ENCODE peak calls at places on chromosomes 16 and 17, in nine cellular contexts. One of them, this sample, is unnamed.

GRCh38 chr17:19376799-19377198 is 1.5 kb upstream of the MAPK7 start:
- DNase-seq in IMR-90: no peak
- DNase-seq in lung: no peak
- DNase-seq in cardiac muscle cell: no peak
- DNase-seq in thoracic aorta: no peak
- DNase-seq in AG10803: no peak
- DNase-seq in heart left ventricle: no peak
- DNase-seq in CD4-positive, alpha-beta T cell: no peak
- DNase-seq in BE2C: no peak
- DNase-seq in this sample: no peak

GRCh38 chr17:74736423-74737298 is at the start of gene RAB37:
- DNase-seq in AG10803: no peak
- DNase-seq in heart left ventricle: no peak
- DNase-seq in thoracic aorta: no peak
- DNase-seq in CD4-positive, alpha-beta T cell: no peak
- DNase-seq in BE2C: peak
- DNase-seq in cardiac muscle cell: peak
- DNase-seq in lung: no peak
- DNase-seq in IMR-90: no peak
- DNase-seq in this sample: no peak

GRCh38 chr16:89554343-89554742 is 6.1 kb upstream of the RPL13 start:
- DNase-seq in lung: no peak
- DNase-seq in CD4-positive, alpha-beta T cell: no peak
- DNase-seq in heart left ventricle: no peak
- DNase-seq in cardiac muscle cell: no peak
- DNase-seq in IMR-90: no peak
- DNase-seq in BE2C: no peak
- DNase-seq in AG10803: no peak
- DNase-seq in thoracic aorta: no peak
- DNase-seq in this sample: no peak

GRCh38 chr16:76943936-76944335 is 247.1 kb upstream of the MON1B start:
- DNase-seq in heart left ventricle: no peak
- DNase-seq in cardiac muscle cell: no peak
- DNase-seq in IMR-90: no peak
- DNase-seq in AG10803: no peak
- DNase-seq in CD4-positive, alpha-beta T cell: no peak
- DNase-seq in lung: no peak
- DNase-seq in thoracic aorta: no peak
- DNase-seq in BE2C: no peak
- DNase-seq in this sample: no peak

GRCh38 chr16:16021988-16022682 is 72.7 kb downstream of the ABCC1 start:
- DNase-seq in AG10803: peak
- DNase-seq in BE2C: peak
- DNase-seq in IMR-90: peak
- DNase-seq in cardiac muscle cell: peak
- DNase-seq in heart left ventricle: peak
- DNase-seq in thoracic aorta: peak
- DNase-seq in CD4-positive, alpha-beta T cell: no peak
- DNase-seq in lung: peak
- DNase-seq in this sample: no peak

GRCh38 chr16:59552164-59552563 is 818.0 kb upstream of the GOT2 start:
- DNase-seq in CD4-positive, alpha-beta T cell: no peak
- DNase-seq in BE2C: no peak
- DNase-seq in cardiac muscle cell: no peak
- DNase-seq in IMR-90: no peak
- DNase-seq in AG10803: no peak
- DNase-seq in thoracic aorta: no peak
- DNase-seq in lung: no peak
- DNase-seq in heart left ventricle: no peak
- DNase-seq in this sample: no peak

GRCh38 chr16:56301391-56301850 is 110.1 kb downstream of the GNAO1 start:
- DNase-seq in BE2C: no peak
- DNase-seq in AG10803: peak
- DNase-seq in cardiac muscle cell: no peak
- DNase-seq in CD4-positive, alpha-beta T cell: no peak
- DNase-seq in lung: no peak
- DNase-seq in IMR-90: peak
- DNase-seq in heart left ventricle: no peak
- DNase-seq in thoracic aorta: no peak
- DNase-seq in this sample: no peak

GRCh38 chr16:82344157-82344556 is 174.1 kb upstream of the MPHOSPH6 start:
- DNase-seq in IMR-90: no peak
- DNase-seq in CD4-positive, alpha-beta T cell: no peak
- DNase-seq in AG10803: no peak
- DNase-seq in heart left ventricle: no peak
- DNase-seq in thoracic aorta: no peak
- DNase-seq in lung: no peak
- DNase-seq in cardiac muscle cell: peak
- DNase-seq in BE2C: no peak
- DNase-seq in this sample: no peak

GRCh38 chr17:66786101-66786500 is 48.8 kb upstream of the CACNG5 start:
- DNase-seq in lung: no peak
- DNase-seq in thoracic aorta: no peak
- DNase-seq in AG10803: no peak
- DNase-seq in CD4-positive, alpha-beta T cell: no peak
- DNase-seq in BE2C: no peak
- DNase-seq in heart left ventricle: no peak
- DNase-seq in IMR-90: no peak
- DNase-seq in cardiac muscle cell: no peak
- DNase-seq in this sample: no peak

GRCh38 chr16:70529051-70529777 is 5.6 kb downstream of the SF3B3 start:
- DNase-seq in BE2C: no peak
- DNase-seq in lung: no peak
- DNase-seq in heart left ventricle: no peak
- DNase-seq in CD4-positive, alpha-beta T cell: no peak
- DNase-seq in cardiac muscle cell: no peak
- DNase-seq in IMR-90: peak
- DNase-seq in AG10803: peak
- DNase-seq in thoracic aorta: no peak
- DNase-seq in this sample: no peak

GRCh38 chr17:34579017-34579946 is at the start of gene TMEM132E:
- DNase-seq in IMR-90: peak
- DNase-seq in CD4-positive, alpha-beta T cell: no peak
- DNase-seq in BE2C: peak
- DNase-seq in cardiac muscle cell: peak
- DNase-seq in heart left ventricle: peak
- DNase-seq in thoracic aorta: peak
- DNase-seq in lung: peak
- DNase-seq in AG10803: peak
- DNase-seq in this sample: no peak

GRCh38 chr17:31389673-31390381 is 1.6 kb upstream of the RAB11FIP4 start:
- DNase-seq in AG10803: no peak
- DNase-seq in heart left ventricle: no peak
- DNase-seq in IMR-90: no peak
- DNase-seq in BE2C: no peak
- DNase-seq in thoracic aorta: no peak
- DNase-seq in lung: no peak
- DNase-seq in cardiac muscle cell: no peak
- DNase-seq in CD4-positive, alpha-beta T cell: no peak
- DNase-seq in this sample: no peak
- TF ChIP-seq CTCF in AG10803: no peak
- TF ChIP-seq CTCF in heart left ventricle: peak
- TF ChIP-seq CTCF in IMR-90: no peak
- TF ChIP-seq CTCF in BE2C: no peak
- TF ChIP-seq CTCF in thoracic aorta: no peak
- TF ChIP-seq CTCF in lung: no peak
- TF ChIP-seq CTCF in cardiac muscle cell: no peak
- TF ChIP-seq CTCF in CD4-positive, alpha-beta T cell: no peak
- TF ChIP-seq CTCF in this sample: peak

GRCh38 chr17:44995602-44996001 is 27.5 kb upstream of the C1QL1 start:
- DNase-seq in CD4-positive, alpha-beta T cell: no peak
- DNase-seq in AG10803: no peak
- DNase-seq in cardiac muscle cell: no peak
- DNase-seq in lung: no peak
- DNase-seq in heart left ventricle: peak
- DNase-seq in thoracic aorta: no peak
- DNase-seq in BE2C: no peak
- DNase-seq in IMR-90: no peak
- DNase-seq in this sample: no peak

GRCh38 chr17:44999433-44999832 is 31.3 kb upstream of the C1QL1 start:
- DNase-seq in lung: no peak
- DNase-seq in thoracic aorta: no peak
- DNase-seq in cardiac muscle cell: no peak
- DNase-seq in CD4-positive, alpha-beta T cell: no peak
- DNase-seq in AG10803: no peak
- DNase-seq in BE2C: no peak
- DNase-seq in heart left ventricle: no peak
- DNase-seq in IMR-90: no peak
- DNase-seq in this sample: no peak

GRCh38 chr17:44996304-44996703 is 28.2 kb upstream of the C1QL1 start:
- DNase-seq in lung: no peak
- DNase-seq in heart left ventricle: no peak
- DNase-seq in AG10803: no peak
- DNase-seq in thoracic aorta: no peak
- DNase-seq in BE2C: no peak
- DNase-seq in IMR-90: no peak
- DNase-seq in cardiac muscle cell: no peak
- DNase-seq in CD4-positive, alpha-beta T cell: no peak
- DNase-seq in this sample: no peak

GRCh38 chr17:44998646-44999045 is 30.5 kb upstream of the C1QL1 start:
- DNase-seq in AG10803: no peak
- DNase-seq in lung: no peak
- DNase-seq in cardiac muscle cell: no peak
- DNase-seq in thoracic aorta: no peak
- DNase-seq in IMR-90: no peak
- DNase-seq in heart left ventricle: no peak
- DNase-seq in BE2C: no peak
- DNase-seq in CD4-positive, alpha-beta T cell: no peak
- DNase-seq in this sample: no peak

GRCh38 chr17:44997733-44998520 is 29.8 kb upstream of the C1QL1 start:
- DNase-seq in BE2C: peak
- DNase-seq in cardiac muscle cell: peak
- DNase-seq in IMR-90: peak
- DNase-seq in heart left ventricle: peak
- DNase-seq in thoracic aorta: no peak
- DNase-seq in AG10803: no peak
- DNase-seq in CD4-positive, alpha-beta T cell: no peak
- DNase-seq in lung: no peak
- DNase-seq in this sample: no peak
- TF ChIP-seq CTCF in BE2C: peak
- TF ChIP-seq CTCF in cardiac muscle cell: peak
- TF ChIP-seq CTCF in IMR-90: no peak
- TF ChIP-seq CTCF in heart left ventricle: no peak
- TF ChIP-seq CTCF in thoracic aorta: no peak
- TF ChIP-seq CTCF in AG10803: no peak
- TF ChIP-seq CTCF in CD4-positive, alpha-beta T cell: no peak
- TF ChIP-seq CTCF in lung: no peak
- TF ChIP-seq CTCF in this sample: no peak

DNA sequence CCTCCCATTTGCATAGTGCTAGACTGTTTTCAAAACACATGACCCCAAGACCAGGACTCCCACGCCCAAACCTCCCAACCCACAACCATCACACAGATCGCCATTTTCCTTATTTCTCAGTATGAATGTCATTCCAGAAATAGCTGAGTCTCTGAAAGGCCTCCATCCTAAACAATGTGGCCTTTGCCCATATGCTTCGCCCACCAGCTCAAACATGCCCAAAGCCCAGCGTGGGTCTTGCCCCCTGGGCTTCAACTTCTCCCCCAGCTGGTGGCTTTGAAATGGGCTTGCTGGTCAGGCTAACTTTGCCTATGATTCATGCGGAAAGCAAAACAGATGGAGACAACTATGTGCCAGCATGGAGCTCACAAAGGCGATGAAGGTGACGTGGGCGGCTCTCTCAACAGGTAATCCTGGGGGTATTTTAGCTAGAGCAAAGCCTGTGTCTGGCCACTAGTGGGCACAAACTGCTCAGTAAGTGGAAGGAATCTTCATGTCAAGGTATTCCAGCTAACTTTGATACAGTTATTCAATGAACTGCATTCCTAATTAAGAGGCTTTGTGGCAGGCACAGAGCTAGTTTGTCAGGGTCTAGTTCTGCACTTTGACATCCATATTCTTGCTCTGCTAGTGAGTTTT is 17.1 kb downstream of the PMP22 start:
- DNase-seq in BE2C: no peak
- DNase-seq in heart left ventricle: no peak
- DNase-seq in IMR-90: no peak
- DNase-seq in cardiac muscle cell: peak
- DNase-seq in AG10803: peak
- DNase-seq in CD4-positive, alpha-beta T cell: no peak
- DNase-seq in thoracic aorta: no peak
- DNase-seq in lung: no peak
- DNase-seq in this sample: no peak
- TF ChIP-seq CTCF in BE2C: peak
- TF ChIP-seq CTCF in heart left ventricle: no peak
- TF ChIP-seq CTCF in IMR-90: peak
- TF ChIP-seq CTCF in cardiac muscle cell: peak
- TF ChIP-seq CTCF in AG10803: peak
- TF ChIP-seq CTCF in CD4-positive, alpha-beta T cell: no peak
- TF ChIP-seq CTCF in thoracic aorta: no peak
- TF ChIP-seq CTCF in lung: no peak
- TF ChIP-seq CTCF in this sample: peak

DNA sequence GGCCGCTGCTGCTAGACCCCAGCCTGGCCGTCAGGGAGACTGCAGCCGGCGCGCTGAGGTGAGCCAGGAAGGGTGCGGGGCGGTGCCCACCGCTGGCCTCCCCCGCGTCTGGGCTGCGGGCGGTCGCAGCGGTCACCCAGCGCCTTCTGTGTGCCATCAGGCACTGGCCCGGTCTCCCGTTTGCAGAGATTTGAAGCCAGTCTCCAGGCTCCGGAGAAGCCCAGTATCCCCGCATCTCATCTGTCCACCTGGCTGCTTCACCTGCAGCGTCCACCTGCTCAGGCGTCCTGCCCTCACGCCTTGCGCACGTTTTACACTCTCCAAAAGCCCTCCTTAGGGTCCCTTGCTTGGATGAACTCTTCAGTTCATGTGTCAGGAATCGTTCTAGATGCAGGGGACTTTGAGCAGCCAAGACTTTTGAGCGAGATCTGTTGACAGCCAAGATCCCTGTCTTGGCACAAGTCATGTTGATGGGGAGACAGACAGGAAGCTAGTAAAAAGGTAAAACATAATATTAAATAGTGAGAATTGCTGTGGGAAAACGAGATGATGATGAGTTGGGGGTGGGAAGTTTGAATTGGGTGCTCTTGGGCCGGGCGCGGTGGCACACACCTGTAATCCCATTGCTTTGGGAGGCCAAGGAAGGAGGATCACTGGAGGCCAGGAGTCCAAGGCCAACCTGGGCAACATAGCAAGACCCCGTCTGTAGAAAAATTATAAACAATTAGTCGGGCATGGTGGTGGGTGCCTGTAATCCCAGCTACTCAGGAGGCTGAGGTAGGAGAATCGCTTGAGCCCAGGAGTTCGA is 916 bp downstream of the HEATR3 start:
- DNase-seq in BE2C: no peak
- DNase-seq in heart left ventricle: no peak
- DNase-seq in IMR-90: no peak
- DNase-seq in cardiac muscle cell: no peak
- DNase-seq in lung: no peak
- DNase-seq in thoracic aorta: no peak
- DNase-seq in AG10803: no peak
- DNase-seq in CD4-positive, alpha-beta T cell: no peak
- DNase-seq in this sample: no peak
- TF ChIP-seq CTCF in BE2C: no peak
- TF ChIP-seq CTCF in heart left ventricle: no peak
- TF ChIP-seq CTCF in IMR-90: no peak
- TF ChIP-seq CTCF in cardiac muscle cell: no peak
- TF ChIP-seq CTCF in lung: no peak
- TF ChIP-seq CTCF in thoracic aorta: peak
- TF ChIP-seq CTCF in AG10803: no peak
- TF ChIP-seq CTCF in CD4-positive, alpha-beta T cell: no peak
- TF ChIP-seq CTCF in this sample: peak